ENCODE peak calls at places on chromosomes 6 and 20, in seven cellular contexts. One of them, this sample, is unnamed.

GRCh38 chr20:34058831-34059230 is 53.2 kb downstream of the EIF2S2 start:
- DNase-seq in pulmonary artery endothelial cell: no peak
- DNase-seq in endodermal cell: no peak
- DNase-seq in left cardiac atrium: no peak
- DNase-seq in fibroblast of pulmonary artery: no peak
- DNase-seq in esophagus squamous epithelium: no peak
- DNase-seq in HFFc6: no peak
- DNase-seq in this sample: no peak

GRCh38 chr6:56437171-56437900 is 190.0 kb upstream of the COL21A1 start:
- DNase-seq in HFFc6: no peak
- DNase-seq in pulmonary artery endothelial cell: no peak
- DNase-seq in endodermal cell: no peak
- DNase-seq in fibroblast of pulmonary artery: no peak
- DNase-seq in left cardiac atrium: no peak
- DNase-seq in esophagus squamous epithelium: no peak
- DNase-seq in this sample: no peak

GRCh38 chr6:1834641-1835516 is 225.2 kb downstream of the FOXC1 start:
- DNase-seq in left cardiac atrium: no peak
- DNase-seq in pulmonary artery endothelial cell: no peak
- DNase-seq in HFFc6: no peak
- DNase-seq in esophagus squamous epithelium: no peak
- DNase-seq in endodermal cell: no peak
- DNase-seq in fibroblast of pulmonary artery: no peak
- DNase-seq in this sample: no peak

GRCh38 chr6:169291639-169292339 is 38.1 kb upstream of the THBS2 start:
- DNase-seq in left cardiac atrium: no peak
- DNase-seq in HFFc6: no peak
- DNase-seq in pulmonary artery endothelial cell: no peak
- DNase-seq in fibroblast of pulmonary artery: no peak
- DNase-seq in endodermal cell: no peak
- DNase-seq in esophagus squamous epithelium: no peak
- DNase-seq in this sample: no peak

GRCh38 chr20:35314460-35315198 is 22.4 kb upstream of the FAM83C start:
- DNase-seq in fibroblast of pulmonary artery: no peak
- DNase-seq in HFFc6: no peak
- DNase-seq in esophagus squamous epithelium: no peak
- DNase-seq in left cardiac atrium: no peak
- DNase-seq in pulmonary artery endothelial cell: no peak
- DNase-seq in endodermal cell: no peak
- DNase-seq in this sample: no peak

GRCh38 chr6:169801396-169802160 is 50.2 kb downstream of the ERMARD start:
- DNase-seq in esophagus squamous epithelium: no peak
- DNase-seq in left cardiac atrium: no peak
- DNase-seq in endodermal cell: peak; percentile 58
- DNase-seq in HFFc6: no peak
- DNase-seq in pulmonary artery endothelial cell: no peak
- DNase-seq in fibroblast of pulmonary artery: no peak
- DNase-seq in this sample: peak; percentile 6

GRCh38 chr6:169527306-169527705 is 174.5 kb downstream of the WDR27 start:
- DNase-seq in fibroblast of pulmonary artery: no peak
- DNase-seq in left cardiac atrium: no peak
- DNase-seq in endodermal cell: no peak
- DNase-seq in esophagus squamous epithelium: no peak
- DNase-seq in pulmonary artery endothelial cell: no peak
- DNase-seq in HFFc6: peak; percentile 31
- DNase-seq in this sample: no peak

GRCh38 chr6:157715766-157716171 is 107.3 kb upstream of the SNX9 start:
- DNase-seq in left cardiac atrium: peak; percentile 76
- DNase-seq in fibroblast of pulmonary artery: peak; percentile 96
- DNase-seq in esophagus squamous epithelium: no peak
- DNase-seq in HFFc6: peak; percentile 86
- DNase-seq in pulmonary artery endothelial cell: no peak
- DNase-seq in endodermal cell: no peak
- DNase-seq in this sample: peak; percentile 70

GRCh38 chr6:15546591-15546990 is 116.2 kb downstream of the DTNBP1 start:
- DNase-seq in HFFc6: no peak
- DNase-seq in fibroblast of pulmonary artery: no peak
- DNase-seq in pulmonary artery endothelial cell: no peak
- DNase-seq in endodermal cell: no peak
- DNase-seq in esophagus squamous epithelium: no peak
- DNase-seq in left cardiac atrium: no peak
- DNase-seq in this sample: no peak

GRCh38 chr20:49853640-49854039 is 41.0 kb downstream of the SLC9A8 start:
- DNase-seq in fibroblast of pulmonary artery: peak; percentile 76
- DNase-seq in esophagus squamous epithelium: no peak
- DNase-seq in left cardiac atrium: no peak
- DNase-seq in pulmonary artery endothelial cell: peak; percentile 53
- DNase-seq in HFFc6: peak; percentile 69
- DNase-seq in endodermal cell: peak; percentile 75
- DNase-seq in this sample: no peak

GRCh38 chr20:10848810-10849370 is 175.1 kb upstream of the JAG1 start:
- DNase-seq in endodermal cell: no peak
- DNase-seq in HFFc6: peak; percentile 48
- DNase-seq in left cardiac atrium: peak; percentile 34
- DNase-seq in pulmonary artery endothelial cell: peak; percentile 39
- DNase-seq in esophagus squamous epithelium: no peak
- DNase-seq in fibroblast of pulmonary artery: peak; percentile 95
- DNase-seq in this sample: peak; percentile 53

GRCh38 chr20:2749951-2750342 is 50.5 kb downstream of the CPXM1 start:
- DNase-seq in endodermal cell: no peak
- DNase-seq in esophagus squamous epithelium: no peak
- DNase-seq in left cardiac atrium: no peak
- DNase-seq in pulmonary artery endothelial cell: no peak
- DNase-seq in fibroblast of pulmonary artery: no peak
- DNase-seq in HFFc6: no peak
- DNase-seq in this sample: no peak

GRCh38 chr6:151160869-151161268 is 78.9 kb upstream of the AKAP12 start:
- DNase-seq in pulmonary artery endothelial cell: no peak
- DNase-seq in HFFc6: no peak
- DNase-seq in endodermal cell: no peak
- DNase-seq in fibroblast of pulmonary artery: no peak
- DNase-seq in left cardiac atrium: no peak
- DNase-seq in esophagus squamous epithelium: no peak
- DNase-seq in this sample: no peak

GRCh38 chr20:50427740-50428462 is 82.3 kb upstream of the PTPN1 start:
- DNase-seq in HFFc6: no peak
- DNase-seq in esophagus squamous epithelium: no peak
- DNase-seq in left cardiac atrium: peak; percentile 58
- DNase-seq in fibroblast of pulmonary artery: peak; percentile 61
- DNase-seq in pulmonary artery endothelial cell: no peak
- DNase-seq in endodermal cell: peak; percentile 54
- DNase-seq in this sample: peak; percentile 36

GRCh38 chr6:157259443-157259842 is 63.9 kb downstream of the TMEM242 start:
- DNase-seq in pulmonary artery endothelial cell: no peak
- DNase-seq in endodermal cell: no peak
- DNase-seq in left cardiac atrium: no peak
- DNase-seq in esophagus squamous epithelium: no peak
- DNase-seq in HFFc6: no peak
- DNase-seq in fibroblast of pulmonary artery: no peak
- DNase-seq in this sample: no peak

GRCh38 chr20:33914871-33915270 is 78.8 kb upstream of the RALY start:
- DNase-seq in fibroblast of pulmonary artery: peak; percentile 66
- DNase-seq in endodermal cell: no peak
- DNase-seq in HFFc6: peak; percentile 23
- DNase-seq in left cardiac atrium: no peak
- DNase-seq in esophagus squamous epithelium: no peak
- DNase-seq in pulmonary artery endothelial cell: peak; percentile 87
- DNase-seq in this sample: no peak

GRCh38 chr6:141685416-141685815 is 447.3 kb upstream of the GJE1 start:
- DNase-seq in left cardiac atrium: no peak
- DNase-seq in HFFc6: no peak
- DNase-seq in esophagus squamous epithelium: no peak
- DNase-seq in fibroblast of pulmonary artery: peak; percentile 3
- DNase-seq in endodermal cell: no peak
- DNase-seq in pulmonary artery endothelial cell: no peak
- DNase-seq in this sample: no peak

GRCh38 chr20:17507032-17507431 is 24.1 kb downstream of the BFSP1 start:
- DNase-seq in left cardiac atrium: no peak
- DNase-seq in HFFc6: no peak
- DNase-seq in endodermal cell: no peak
- DNase-seq in fibroblast of pulmonary artery: no peak
- DNase-seq in esophagus squamous epithelium: no peak
- DNase-seq in pulmonary artery endothelial cell: no peak
- DNase-seq in this sample: no peak

GRCh38 chr6:48423640-48424365 is 312.8 kb upstream of the PTCHD4 start:
- DNase-seq in left cardiac atrium: no peak
- DNase-seq in pulmonary artery endothelial cell: no peak
- DNase-seq in HFFc6: peak; percentile 33
- DNase-seq in endodermal cell: no peak
- DNase-seq in esophagus squamous epithelium: no peak
- DNase-seq in fibroblast of pulmonary artery: peak; percentile 44
- DNase-seq in this sample: no peak

This sample was measured in testis.